ENCODE peak calls at places on chromosome 13, in nine cellular contexts. One of them, this sample, is unnamed.

GRCh38 chr13:48749144-48749543 is 95.4 kb downstream of the CYSLTR2 start:
- DNase-seq in adipocyte: no peak
- DNase-seq in T-helper 17 cell: no peak
- DNase-seq in LHCN-M2: peak; percentile 71
- DNase-seq in ascending aorta: no peak
- DNase-seq in uterus: no peak
- DNase-seq in NCI-H146: no peak
- DNase-seq in psoas muscle: no peak
- DNase-seq in stimulated activated CD8-positive, alpha-beta memory T cell treated with anti-CD3 and anti-CD28 coated beads, Interleukin-2, amount 100 ng/mL, for 1 hour: no peak
- DNase-seq in this sample: peak; percentile 92

GRCh38 chr13:25887962-25888655 is 163.7 kb downstream of the SHISA2 start:
- DNase-seq in LHCN-M2: no peak
- DNase-seq in stimulated activated CD8-positive, alpha-beta memory T cell treated with anti-CD3 and anti-CD28 coated beads, Interleukin-2, amount 100 ng/mL, for 1 hour: no peak
- DNase-seq in adipocyte: no peak
- DNase-seq in ascending aorta: no peak
- DNase-seq in NCI-H146: no peak
- DNase-seq in psoas muscle: no peak
- DNase-seq in T-helper 17 cell: no peak
- DNase-seq in uterus: no peak
- DNase-seq in this sample: no peak

GRCh38 chr13:51246411-51247298 is 24.5 kb downstream of the FAM124A start:
- DNase-seq in NCI-H146: peak; percentile 31
- DNase-seq in T-helper 17 cell: no peak
- DNase-seq in LHCN-M2: no peak
- DNase-seq in psoas muscle: no peak
- DNase-seq in stimulated activated CD8-positive, alpha-beta memory T cell treated with anti-CD3 and anti-CD28 coated beads, Interleukin-2, amount 100 ng/mL, for 1 hour: no peak
- DNase-seq in uterus: no peak
- DNase-seq in adipocyte: no peak
- DNase-seq in ascending aorta: no peak
- DNase-seq in this sample: no peak

GRCh38 chr13:51175001-51175400 is 47.2 kb upstream of the FAM124A start:
- DNase-seq in NCI-H146: no peak
- DNase-seq in LHCN-M2: no peak
- DNase-seq in T-helper 17 cell: no peak
- DNase-seq in adipocyte: no peak
- DNase-seq in stimulated activated CD8-positive, alpha-beta memory T cell treated with anti-CD3 and anti-CD28 coated beads, Interleukin-2, amount 100 ng/mL, for 1 hour: no peak
- DNase-seq in ascending aorta: no peak
- DNase-seq in uterus: no peak
- DNase-seq in psoas muscle: no peak
- DNase-seq in this sample: no peak

GRCh38 chr13:45209229-45209628 is 8.4 kb upstream of the KCTD4 start:
- DNase-seq in adipocyte: peak; percentile 72
- DNase-seq in ascending aorta: no peak
- DNase-seq in NCI-H146: no peak
- DNase-seq in psoas muscle: no peak
- DNase-seq in LHCN-M2: peak; percentile 48
- DNase-seq in uterus: no peak
- DNase-seq in stimulated activated CD8-positive, alpha-beta memory T cell treated with anti-CD3 and anti-CD28 coated beads, Interleukin-2, amount 100 ng/mL, for 1 hour: no peak
- DNase-seq in T-helper 17 cell: no peak
- DNase-seq in this sample: peak; percentile 41

GRCh38 chr13:46778879-46779278 is 18.1 kb downstream of the ESD start:
- DNase-seq in adipocyte: peak; percentile 62
- DNase-seq in ascending aorta: no peak
- DNase-seq in T-helper 17 cell: no peak
- DNase-seq in psoas muscle: no peak
- DNase-seq in LHCN-M2: no peak
- DNase-seq in NCI-H146: no peak
- DNase-seq in stimulated activated CD8-positive, alpha-beta memory T cell treated with anti-CD3 and anti-CD28 coated beads, Interleukin-2, amount 100 ng/mL, for 1 hour: no peak
- DNase-seq in uterus: no peak
- DNase-seq in this sample: peak; percentile 41

GRCh38 chr13:45119990-45120864 is at the start of gene GTF2F2:
- DNase-seq in stimulated activated CD8-positive, alpha-beta memory T cell treated with anti-CD3 and anti-CD28 coated beads, Interleukin-2, amount 100 ng/mL, for 1 hour: peak; percentile 82
- DNase-seq in uterus: peak; percentile 90
- DNase-seq in adipocyte: peak; percentile 94
- DNase-seq in NCI-H146: peak; percentile 91
- DNase-seq in psoas muscle: peak; percentile 94
- DNase-seq in LHCN-M2: peak; percentile 85
- DNase-seq in T-helper 17 cell: peak; percentile 76
- DNase-seq in ascending aorta: peak; percentile 47
- DNase-seq in this sample: peak; percentile 87

GRCh38 chr13:20901668-20902437 is 693 bp downstream of the XPO4 start:
- DNase-seq in stimulated activated CD8-positive, alpha-beta memory T cell treated with anti-CD3 and anti-CD28 coated beads, Interleukin-2, amount 100 ng/mL, for 1 hour: no peak
- DNase-seq in LHCN-M2: peak; percentile 44
- DNase-seq in NCI-H146: peak; percentile 53
- DNase-seq in ascending aorta: no peak
- DNase-seq in T-helper 17 cell: peak; percentile 8
- DNase-seq in psoas muscle: peak; percentile 63
- DNase-seq in adipocyte: peak; percentile 62
- DNase-seq in uterus: no peak
- DNase-seq in this sample: peak; percentile 38

GRCh38 chr13:48831248-48831647 is 144.5 kb upstream of the FNDC3A start:
- DNase-seq in stimulated activated CD8-positive, alpha-beta memory T cell treated with anti-CD3 and anti-CD28 coated beads, Interleukin-2, amount 100 ng/mL, for 1 hour: no peak
- DNase-seq in NCI-H146: no peak
- DNase-seq in T-helper 17 cell: no peak
- DNase-seq in adipocyte: no peak
- DNase-seq in ascending aorta: no peak
- DNase-seq in uterus: no peak
- DNase-seq in psoas muscle: no peak
- DNase-seq in LHCN-M2: no peak
- DNase-seq in this sample: peak; percentile 44

This sample was measured in fibroblast of mammary gland.